ENCODE peak calls at places on chromosomes 7 and 10, in eight cellular contexts. X is small intestine; H is RWPE1; W is naive thymus-derived CD4-positive, alpha-beta T cell; G is colonic mucosa; J is suprapubic skin; U is tibial nerve; O is SK-N-SH. M is an unnamed sample.

GRCh38 chr7:107725138-107725740 is 18.7 kb upstream of the CBLL1 start:
- DNase-seq in X (peak), H (peak), W (peak), G (peak), J (no peak), U (no peak), O (peak), M (peak)

GRCh38 chr10:48791267-48791928 is 106.7 kb downstream of the WDFY4 start:
- DNase-seq in X (no peak), H (no peak), W (no peak), G (no peak), J (no peak), U (no peak), O (no peak), M (no peak)

GRCh38 chr10:79493806-79494205 is 18.5 kb upstream of the EIF5AL1 start:
- DNase-seq in X (no peak), H (no peak), W (no peak), G (no peak), J (no peak), U (no peak), O (no peak), M (no peak)

GRCh38 chr10:69051303-69051702 is 36.6 kb upstream of the SRGN start:
- DNase-seq in X (no peak), H (no peak), W (no peak), G (no peak), J (no peak), U (no peak), O (no peak), M (no peak)

GRCh38 chr7:21611129-21611528 is 68.3 kb downstream of the DNAH11 start:
- DNase-seq in X (peak), H (no peak), W (no peak), G (no peak), J (no peak), U (no peak), O (no peak), M (no peak)

GRCh38 chr7:34900891-34901493 is 136.3 kb downstream of the DPY19L1 start:
- DNase-seq in X (peak), H (no peak), W (no peak), G (no peak), J (no peak), U (no peak), O (peak), M (no peak)

GRCh38 chr7:117470777-117471176 is 9.0 kb upstream of the CFTR start:
- DNase-seq in X (peak), H (no peak), W (no peak), G (no peak), J (no peak), U (no peak), O (no peak), M (no peak)

GRCh38 chr10:35027567-35027966 is 62.6 kb downstream of the CUL2 start:
- DNase-seq in X (peak), H (no peak), W (no peak), G (no peak), J (no peak), U (no peak), O (peak), M (no peak)

GRCh38 chr10:131961777-131962450 is 19.8 kb downstream of the BNIP3 start:
- DNase-seq in X (no peak), H (no peak), W (no peak), G (no peak), J (no peak), U (no peak), O (peak), M (no peak)
- H3K27ac ChIP-seq in X (no peak), H (peak), W (peak), G (no peak), J (no peak), U (no peak), O (peak), M (no peak)

GRCh38 chr10:128026620-128027281 is 99.5 kb downstream of the MKI67 start:
- DNase-seq in X (no peak), H (no peak), W (no peak), G (no peak), J (peak), U (no peak), O (no peak), M (no peak)

GRCh38 chr10:128029280-128029618 is 97.0 kb downstream of the MKI67 start:
- DNase-seq in X (no peak), H (no peak), W (no peak), G (no peak), J (peak), U (no peak), O (no peak), M (no peak)

GRCh38 chr10:128028508-128029279 is 97.5 kb downstream of the MKI67 start:
- DNase-seq in X (no peak), H (no peak), W (no peak), G (no peak), J (peak), U (no peak), O (no peak), M (no peak)

GRCh38 chr10:128027306-128027705 is 98.9 kb downstream of the MKI67 start:
- DNase-seq in X (no peak), H (no peak), W (no peak), G (no peak), J (peak), U (no peak), O (no peak), M (no peak)

GRCh38 chr10:128027822-128028507 is 98.3 kb downstream of the MKI67 start:
- DNase-seq in X (no peak), H (no peak), W (no peak), G (no peak), J (peak), U (no peak), O (no peak), M (no peak)
- H3K27ac ChIP-seq in X (no peak), H (no peak), W (no peak), G (no peak), J (no peak), U (no peak), O (no peak), M (no peak)

DNA sequence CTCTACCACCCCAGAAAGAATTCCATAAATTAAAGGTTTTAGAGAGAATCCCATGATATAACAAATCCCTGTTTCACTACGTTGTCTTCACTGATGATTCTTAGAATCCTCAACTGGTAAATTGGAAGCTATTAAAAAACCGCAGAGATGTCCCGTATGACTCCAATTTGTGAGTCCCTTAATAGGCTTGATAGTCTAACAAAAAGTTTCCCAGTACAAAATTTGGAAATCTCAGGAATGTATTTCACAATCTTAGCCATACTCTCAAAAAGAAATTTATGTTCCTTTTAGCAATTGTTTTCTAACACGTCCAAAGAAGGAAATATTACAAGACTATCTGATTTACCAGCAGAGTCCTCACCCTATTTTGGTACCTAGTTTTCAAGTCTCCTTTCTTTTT is 2.5 kb downstream of the TES start:
- DNase-seq in X (no peak), H (no peak), W (no peak), G (no peak), J (no peak), U (no peak), O (no peak), M (no peak)
- H3K27ac ChIP-seq in X (no peak), H (no peak), W (peak), G (peak), J (peak), U (peak), O (no peak), M (no peak)

DNA sequence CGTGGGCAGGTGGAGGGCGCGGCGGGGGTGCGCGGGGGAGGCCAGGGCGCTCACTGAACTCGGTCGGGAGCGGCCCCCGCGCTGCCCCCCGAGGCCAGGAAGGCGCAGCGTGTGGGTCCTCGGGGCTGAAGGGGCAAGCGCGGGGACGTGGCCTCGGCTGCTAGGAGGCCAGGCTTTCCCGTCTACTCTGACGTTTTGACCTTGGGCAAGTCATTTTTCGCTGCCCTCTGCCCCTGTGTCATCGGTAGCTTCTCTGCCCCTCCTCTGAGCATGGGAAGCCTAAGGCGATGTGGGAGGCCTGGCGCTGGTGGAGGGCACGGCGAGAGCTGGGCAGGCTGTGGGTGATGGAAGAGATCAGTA is 456 bp downstream of the FBH1 start:
- DNase-seq in X (peak), H (peak), W (peak), G (peak), J (peak), U (no peak), O (peak), M (no peak)
- H3K27ac ChIP-seq in X (peak), H (peak), W (peak), G (peak), J (peak), U (peak), O (peak), M (peak)

DNA sequence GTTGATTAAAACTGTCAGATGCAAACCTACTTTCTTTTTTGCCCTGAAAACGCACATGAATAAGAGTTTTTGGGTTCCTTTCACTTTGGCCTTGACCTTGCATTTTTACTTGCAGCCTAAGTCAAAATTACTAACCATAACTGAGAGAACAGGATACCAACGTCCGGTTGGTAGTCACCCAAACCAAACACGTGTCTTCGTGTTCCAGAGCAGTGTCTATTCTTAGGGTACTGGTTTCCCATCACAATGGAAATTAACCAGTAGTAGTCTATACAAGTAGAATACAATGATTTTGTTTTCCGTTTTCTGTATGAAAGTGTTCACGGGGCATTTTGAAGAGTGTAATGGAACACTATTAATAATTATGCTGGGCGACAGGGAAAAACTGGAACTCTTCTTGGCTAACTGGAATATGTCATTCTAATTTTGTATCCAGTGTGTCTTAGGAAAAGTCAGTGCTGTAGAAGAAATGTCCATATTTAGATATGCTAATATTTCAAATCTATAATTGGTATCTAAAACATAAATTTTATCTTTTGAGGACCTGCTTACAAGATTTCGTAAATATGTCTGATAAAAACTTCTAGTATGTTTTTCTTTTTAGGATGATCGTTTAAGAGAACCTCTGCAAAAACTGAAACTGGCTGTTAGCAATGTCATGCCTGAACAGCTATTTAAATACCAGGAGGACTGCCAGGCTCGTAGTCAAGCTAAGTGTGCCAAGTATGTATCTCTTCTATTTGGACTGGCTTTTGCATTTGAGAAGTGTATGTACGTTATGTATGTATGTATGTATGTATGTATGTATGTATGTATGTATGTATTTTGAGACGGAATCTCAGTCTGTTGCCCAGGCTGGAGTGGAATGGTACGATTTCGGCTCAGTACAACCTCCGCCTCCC is 40.9 kb downstream of the UBN2 start:
- DNase-seq in X (no peak), H (no peak), W (no peak), G (no peak), J (no peak), U (no peak), O (no peak), M (no peak)
- H3K27ac ChIP-seq in X (no peak), H (no peak), W (no peak), G (no peak), J (no peak), U (no peak), O (no peak), M (no peak)

DNA sequence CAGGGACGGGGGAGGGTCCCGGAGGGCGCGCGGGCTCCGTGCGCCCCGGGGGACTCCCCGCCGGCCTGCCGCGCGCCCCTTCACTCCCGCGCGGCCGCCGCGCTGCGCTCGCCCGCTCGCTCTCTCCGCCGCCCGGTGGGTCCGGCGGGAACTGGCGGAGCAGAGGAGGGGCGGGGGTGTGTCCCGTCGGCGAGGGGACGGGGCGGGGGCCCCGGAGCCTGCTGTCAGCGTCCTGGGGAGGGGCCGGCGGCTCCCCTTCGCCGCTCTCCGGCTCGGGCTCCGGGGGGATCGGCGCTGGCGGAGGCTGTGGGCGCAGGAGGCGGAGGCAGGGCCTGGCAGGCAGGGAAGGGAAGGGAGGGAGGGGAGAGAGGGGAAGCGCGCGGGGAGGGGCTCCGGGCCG is at the start of gene SH3PXD2A:
- DNase-seq in X (no peak), H (peak), W (no peak), G (no peak), J (no peak), U (no peak), O (peak), M (no peak)
- H3K27ac ChIP-seq in X (peak), H (peak), W (no peak), G (peak), J (peak), U (peak), O (peak), M (no peak)

M was measured in CD8-positive, alpha-beta memory T cell.